ENCODE peak calls at places on chromosomes 3 and 15, in nine cellular contexts. S is NCI-H187; N is activated CD4-positive, alpha-beta T cell treated with anti-CD3 and anti-CD28 coated beads for 48 hours; Q is central memory CD4-positive, alpha-beta T cell; V is colonic mucosa; G is mucosa of descending colon; W is NCI-H774; D is NCI-H345; L is GM23248. U is an unnamed sample.

GRCh38 chr3:123660276-123660675 is 75.4 kb upstream of the HACD2 start:
- DNase-seq in Q (no peak), D (no peak), L (no peak), N (no peak), S (no peak), V (no peak), W (no peak), G (no peak), U (no peak)

GRCh38 chr15:80562033-80562432 is 133.1 kb upstream of the ABHD17C start:
- DNase-seq in L (peak), W (no peak), Q (no peak), N (no peak), G (no peak), S (no peak), D (no peak), V (no peak), U (no peak)

GRCh38 chr15:66452971-66453580 is 44.5 kb downstream of the SNAPC5 start:
- DNase-seq in W (no peak), S (no peak), L (no peak), D (no peak), N (no peak), G (no peak), V (no peak), Q (no peak), U (no peak)

GRCh38 chr3:17655743-17656142 is 86.7 kb downstream of the TBC1D5 start:
- DNase-seq in V (no peak), N (no peak), W (no peak), L (no peak), Q (no peak), D (no peak), S (no peak), G (no peak), U (no peak)

GRCh38 chr15:78085928-78086327 is 6.4 kb upstream of the SH2D7 start:
- DNase-seq in W (no peak), L (peak), N (no peak), G (no peak), D (no peak), Q (no peak), S (no peak), V (no peak), U (no peak)

GRCh38 chr3:180329187-180329586 is 272.8 kb upstream of the TTC14 start:
- DNase-seq in D (no peak), N (no peak), S (no peak), G (no peak), V (no peak), Q (no peak), L (no peak), W (no peak), U (no peak)

GRCh38 chr3:87127286-87127685 is 99.8 kb upstream of the CHMP2B start:
- DNase-seq in N (no peak), G (no peak), D (no peak), V (no peak), L (no peak), Q (no peak), W (no peak), S (no peak), U (no peak)

GRCh38 chr3:157318639-157319288 is 117.9 kb upstream of the PTX3 start:
- DNase-seq in G (no peak), S (no peak), V (no peak), L (no peak), W (no peak), N (no peak), Q (no peak), D (no peak), U (no peak)

GRCh38 chr3:194139085-194139976 is 3.4 kb downstream of the HES1 start:
- DNase-seq in D (peak), S (no peak), L (peak), N (no peak), V (no peak), Q (no peak), G (peak), W (no peak), U (no peak)

GRCh38 chr3:67706934-67707333 is 52.5 kb upstream of the SUCLG2 start:
- DNase-seq in S (no peak), D (no peak), W (no peak), G (no peak), N (no peak), Q (no peak), L (no peak), V (no peak), U (no peak)

GRCh38 chr3:36653095-36653494 is 111.3 kb downstream of the DCLK3 start:
- DNase-seq in G (peak), W (no peak), S (no peak), Q (no peak), N (no peak), D (no peak), L (peak), V (no peak), U (no peak)

GRCh38 chr15:40846846-40847224 is 3.0 kb downstream of the SPINT1 start:
- DNase-seq in N (no peak), W (no peak), S (no peak), D (no peak), Q (no peak), V (no peak), G (no peak), L (peak), U (no peak)

GRCh38 chr15:35852818-35853624 is 307.1 kb upstream of the DPH6 start:
- DNase-seq in V (no peak), G (no peak), Q (no peak), S (no peak), L (peak), W (no peak), N (no peak), D (no peak), U (no peak)

GRCh38 chr15:75776075-75776443 is 63.4 kb upstream of the CSPG4 start:
- DNase-seq in V (no peak), L (peak), N (no peak), W (no peak), G (no peak), S (no peak), Q (no peak), D (no peak), U (no peak)

GRCh38 chr3:53223541-53223966 is 32.3 kb downstream of the TKT start:
- DNase-seq in G (no peak), L (no peak), W (no peak), Q (no peak), S (no peak), D (no peak), V (no peak), N (no peak), U (no peak)

GRCh38 chr3:158731525-158731924 is 732 bp downstream of the RARRES1 start:
- DNase-seq in V (no peak), D (no peak), Q (no peak), W (no peak), L (no peak), S (no peak), N (no peak), G (no peak), U (no peak)

GRCh38 chr15:77457619-77458265 is 37.1 kb downstream of the HMG20A start:
- DNase-seq in S (no peak), N (no peak), Q (no peak), L (peak), V (no peak), D (no peak), W (no peak), G (no peak), U (no peak)

GRCh38 chr3:64612082-64612860 is 75.5 kb downstream of the ADAMTS9 start:
- DNase-seq in G (no peak), V (peak), W (no peak), D (no peak), N (no peak), Q (no peak), S (no peak), L (peak), U (no peak)

GRCh38 chr3:52471371-52472238 is 16.2 kb downstream of the NISCH start:
- DNase-seq in Q (no peak), D (no peak), N (peak), W (no peak), G (no peak), S (no peak), V (peak), L (peak), U (no peak)

GRCh38 chr3:112030911-112031310 is 3.6 kb upstream of the TMPRSS7 start:
- DNase-seq in Q (no peak), N (no peak), W (no peak), G (no peak), L (no peak), V (no peak), S (no peak), D (no peak), U (no peak)

GRCh38 chr3:156479574-156479973 is 75.3 kb downstream of the SSR3 start:
- DNase-seq in V (no peak), D (no peak), W (no peak), N (no peak), L (no peak), G (no peak), S (no peak), Q (no peak), U (no peak)

GRCh38 chr15:34132881-34133280 is 31.0 kb downstream of the PGBD4 start:
- DNase-seq in L (no peak), D (no peak), S (no peak), V (no peak), N (no peak), Q (no peak), G (no peak), W (no peak), U (no peak)

U was measured in NCI-H748 treated with DMSO at 0.1 percent for 48 hours.